ENCODE peak calls at places on chromosomes 7 and 10, in ten cellular contexts. A is cardiac muscle cell, S is fibroblast of lung, Y is right lobe of liver, O is brain microvascular endothelial cell, D is uterus, Q is mesendoderm, G is GM23338, B is ascending aorta, I is foreskin keratinocyte. Z is an unnamed sample.

GRCh38 chr10:100637785-100638184 is 102.0 kb downstream of the HIF1AN start:
- DNase-seq in B (no peak), G (peak), S (no peak), A (peak), I (no peak), Y (no peak), D (no peak), Q (peak), O (peak), Z (no peak)

GRCh38 chr10:87054373-87055295 is 34.5 kb downstream of the FAM25A start:
- DNase-seq in A (peak), G (peak), Q (peak), D (no peak), I (no peak), Y (no peak), B (no peak), O (peak), S (peak), Z (no peak)

GRCh38 chr7:139168480-139168879 is 59.0 kb upstream of the ZC3HAV1 start:
- DNase-seq in D (no peak), O (no peak), A (no peak), S (no peak), I (no peak), Q (no peak), G (no peak), B (no peak), Y (no peak), Z (no peak)

GRCh38 chr7:90766814-90767564 is 170.9 kb downstream of the CDK14 start:
- DNase-seq in Q (no peak), G (no peak), Y (peak), S (peak), A (peak), D (peak), I (peak), B (no peak), O (peak), Z (peak)

GRCh38 chr10:92640110-92640509 is 47.2 kb downstream of the KIF11 start:
- DNase-seq in D (no peak), Y (peak), S (peak), O (peak), G (no peak), A (peak), B (no peak), I (no peak), Q (no peak), Z (no peak)

GRCh38 chr7:68279827-68280400 is 1283.3 kb downstream of the TYW1 start:
- DNase-seq in Q (peak), A (no peak), Y (no peak), S (no peak), D (no peak), G (no peak), B (no peak), O (no peak), I (no peak), Z (no peak)

GRCh38 chr10:87761153-87761552 is 56.9 kb downstream of the ATAD1 start:
- DNase-seq in G (no peak), B (no peak), Y (no peak), O (no peak), A (peak), D (no peak), I (no peak), Q (no peak), S (no peak), Z (no peak)

GRCh38 chr10:79380918-79381775 is 33.9 kb downstream of the PPIF start:
- DNase-seq in Y (peak), Q (no peak), I (no peak), O (no peak), D (no peak), S (no peak), A (no peak), B (no peak), G (no peak), Z (no peak)

GRCh38 chr10:113552723-113553122 is at the start of gene HABP2:
- DNase-seq in B (no peak), A (no peak), S (no peak), O (no peak), Q (no peak), D (no peak), G (no peak), I (no peak), Y (peak), Z (no peak)

GRCh38 chr10:119211176-119211575 is 3.8 kb downstream of the GRK5 start:
- DNase-seq in O (no peak), S (peak), A (peak), B (no peak), Q (no peak), D (no peak), Y (no peak), I (no peak), G (no peak), Z (no peak)

GRCh38 chr10:6052247-6053221 is 9.6 kb downstream of the IL2RA start:
- DNase-seq in A (no peak), B (no peak), D (no peak), I (no peak), O (no peak), Q (no peak), G (no peak), Y (no peak), S (no peak), Z (no peak)

GRCh38 chr7:5584821-5585220 is 161.2 kb upstream of the TNRC18 start:
- DNase-seq in Y (no peak), A (no peak), G (no peak), I (no peak), S (no peak), Q (no peak), O (no peak), D (no peak), B (no peak), Z (no peak)

GRCh38 chr7:2172311-2173183 is 60.2 kb downstream of the MAD1L1 start:
- DNase-seq in G (no peak), I (no peak), D (no peak), Q (no peak), Y (no peak), B (no peak), S (peak), A (peak), O (peak), Z (peak)

GRCh38 chr10:20596911-20597310 is 300.2 kb downstream of the NEBL start:
- DNase-seq in Y (no peak), Q (peak), G (peak), O (peak), A (peak), D (no peak), B (no peak), S (peak), I (no peak), Z (no peak)

GRCh38 chr7:75808106-75808505 is 5.5 kb downstream of the CCL24 start:
- DNase-seq in I (no peak), B (no peak), A (no peak), D (no peak), Y (no peak), Q (no peak), S (no peak), G (no peak), O (no peak), Z (no peak)

GRCh38 chr10:5810235-5810634 is 3.0 kb downstream of the GDI2 start:
- DNase-seq in D (no peak), A (no peak), Q (no peak), Y (no peak), O (no peak), S (no peak), B (no peak), G (no peak), I (no peak), Z (no peak)

GRCh38 chr10:110531687-110532086 is 34.0 kb downstream of the DUSP5 start:
- DNase-seq in D (no peak), I (no peak), S (no peak), G (no peak), Q (no peak), Y (no peak), B (no peak), A (no peak), O (no peak), Z (no peak)

GRCh38 chr10:110535958-110536891 is 31.3 kb upstream of the SMC3 start:
- DNase-seq in S (peak), O (peak), B (no peak), Q (no peak), I (no peak), D (no peak), Y (no peak), A (peak), G (peak), Z (no peak)

GRCh38 chr10:110530131-110530831 is 32.6 kb downstream of the DUSP5 start:
- DNase-seq in I (no peak), A (peak), Y (peak), D (peak), G (peak), Q (peak), O (peak), S (peak), B (no peak), Z (no peak)

GRCh38 chr10:110534571-110534970 is 32.9 kb upstream of the SMC3 start:
- DNase-seq in A (no peak), D (no peak), S (no peak), G (no peak), Q (no peak), Y (no peak), B (no peak), O (no peak), I (no peak), Z (no peak)

DNA sequence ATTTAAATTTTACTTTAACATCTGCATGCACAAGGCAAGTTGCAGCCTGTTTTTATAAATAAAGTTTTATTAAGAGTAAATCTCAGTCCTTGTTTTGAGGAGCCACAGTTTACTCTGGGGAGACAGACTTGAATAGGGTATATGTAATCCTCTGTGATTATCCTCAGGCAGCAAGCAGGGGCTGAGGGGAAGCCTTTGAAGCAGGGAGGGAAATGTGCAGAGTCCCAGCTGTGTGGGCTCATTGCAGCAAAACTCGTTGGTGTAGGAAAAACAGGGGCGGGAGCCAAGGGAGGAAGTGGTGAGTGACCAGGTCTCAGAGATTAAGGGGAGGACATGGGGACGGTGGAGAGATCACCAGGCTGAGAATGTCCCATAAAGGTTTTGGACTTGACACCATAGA is 34.3 kb upstream of the SMC3 start:
- DNase-seq in O (no peak), Y (no peak), G (no peak), Q (no peak), S (no peak), A (peak), I (no peak), B (no peak), D (no peak), Z (no peak)
- H3K27ac ChIP-seq in O (no peak), Y (no peak), G (no peak), Q (no peak), S (no peak), A (no peak), I (no peak), B (no peak), D (no peak), Z (no peak)

GRCh38 chr10:12958546-12959110 is 42.9 kb downstream of the CCDC3 start:
- DNase-seq in B (no peak), Y (no peak), S (no peak), O (no peak), G (no peak), A (no peak), D (no peak), I (no peak), Q (no peak), Z (no peak)

GRCh38 chr10:12957081-12957480 is 44.4 kb downstream of the CCDC3 start:
- DNase-seq in A (no peak), O (no peak), D (no peak), B (no peak), Q (no peak), S (no peak), G (no peak), I (no peak), Y (no peak), Z (no peak)

GRCh38 chr10:12960939-12961338 is 40.6 kb downstream of the CCDC3 start:
- DNase-seq in Q (no peak), S (no peak), I (no peak), A (no peak), Y (no peak), G (no peak), B (no peak), O (no peak), D (peak), Z (no peak)

GRCh38 chr10:12961416-12961815 is 40.1 kb downstream of the CCDC3 start:
- DNase-seq in A (no peak), O (no peak), Y (no peak), S (no peak), B (no peak), G (no peak), D (no peak), I (no peak), Q (no peak), Z (no peak)

GRCh38 chr10:12960431-12960898 is 41.0 kb downstream of the CCDC3 start:
- DNase-seq in A (no peak), Q (no peak), D (peak), B (no peak), S (no peak), I (no peak), O (no peak), G (no peak), Y (peak), Z (no peak)
- H3K27ac ChIP-seq in A (no peak), Q (no peak), D (peak), B (peak), S (no peak), I (no peak), O (no peak), G (no peak), Y (no peak), Z (no peak)

DNA sequence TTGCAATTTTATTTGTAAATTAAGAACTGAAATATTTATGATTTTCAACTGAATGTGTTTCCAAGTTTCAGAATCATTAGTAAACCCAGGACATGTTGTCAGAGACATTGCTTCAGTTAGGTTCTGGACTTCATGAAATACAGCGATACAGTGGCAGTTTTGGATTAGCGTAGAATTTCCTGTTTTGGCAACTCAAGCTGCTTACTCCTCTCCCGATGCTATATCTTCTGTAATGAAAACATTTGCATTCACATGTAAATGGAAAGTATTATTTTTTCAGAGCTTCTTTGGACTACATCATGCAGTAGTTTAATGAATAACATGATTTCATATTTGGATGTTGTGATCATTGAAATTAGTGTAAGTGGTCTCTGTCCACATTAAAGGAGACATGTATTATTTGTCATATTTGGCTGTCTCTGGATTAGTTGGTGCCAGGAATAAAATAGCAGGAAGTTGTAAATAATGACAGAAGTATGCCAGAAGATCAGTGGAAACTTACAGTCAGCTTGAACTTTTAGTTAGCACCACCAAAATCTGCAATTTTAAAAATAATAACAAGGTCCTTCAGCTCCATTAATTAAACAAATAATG is 331.7 kb downstream of the GFRA1 start:
- DNase-seq in O (no peak), S (no peak), Y (no peak), A (peak), G (no peak), Q (no peak), D (no peak), I (no peak), B (no peak), Z (no peak)
- H3K27ac ChIP-seq in O (no peak), S (no peak), Y (no peak), A (no peak), G (no peak), Q (no peak), D (no peak), I (no peak), B (no peak), Z (no peak)

GRCh38 chr10:7082967-7083366 is 327.9 kb downstream of the SFMBT2 start:
- DNase-seq in Y (no peak), I (no peak), A (peak), G (peak), D (no peak), B (no peak), O (no peak), S (peak), Q (peak), Z (no peak)

GRCh38 chr10:7090529-7090928 is 320.3 kb downstream of the SFMBT2 start:
- DNase-seq in D (no peak), B (no peak), S (peak), Q (no peak), I (no peak), A (no peak), O (no peak), G (no peak), Y (no peak), Z (no peak)

GRCh38 chr10:7084255-7085005 is 326.4 kb downstream of the SFMBT2 start:
- DNase-seq in Y (no peak), A (no peak), G (no peak), I (no peak), S (peak), Q (no peak), O (no peak), B (no peak), D (no peak), Z (no peak)

GRCh38 chr10:7085147-7085912 is 325.5 kb downstream of the SFMBT2 start:
- DNase-seq in Y (no peak), D (no peak), O (no peak), A (no peak), I (no peak), B (no peak), Q (no peak), G (no peak), S (peak), Z (no peak)

DNA sequence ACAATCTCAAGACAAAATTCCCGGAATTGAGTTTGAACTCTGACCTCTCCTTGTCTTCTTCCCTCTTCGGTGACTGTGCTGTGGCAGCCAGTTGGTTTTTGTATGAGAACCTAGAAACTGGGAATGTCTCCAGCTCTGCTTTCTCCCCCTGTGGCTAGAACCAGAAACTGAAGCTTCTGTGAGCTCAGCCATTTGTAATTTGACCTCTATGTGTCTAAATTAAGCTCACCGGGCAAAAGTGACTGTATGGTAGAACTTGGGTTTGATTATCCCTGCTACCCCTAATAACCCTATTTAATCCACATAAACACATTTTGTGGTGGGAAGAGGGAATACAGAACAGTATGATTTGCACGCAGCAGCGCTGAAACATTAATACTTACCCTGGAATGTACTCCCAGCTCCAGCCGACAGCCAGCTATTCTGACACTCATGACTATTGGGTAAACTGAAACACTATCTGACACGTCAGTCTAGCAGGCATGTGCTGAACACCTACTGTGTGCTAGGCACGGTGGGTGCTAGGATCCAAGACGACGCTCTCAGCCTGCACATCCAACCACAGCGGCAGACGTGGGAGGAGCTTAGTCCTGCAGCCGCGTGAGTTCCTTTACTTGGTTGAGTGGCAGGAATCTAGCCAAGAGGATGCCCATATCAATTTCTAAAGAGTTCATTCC is 324.8 kb downstream of the SFMBT2 start:
- DNase-seq in D (no peak), Y (no peak), Q (peak), O (peak), I (no peak), A (peak), S (peak), G (peak), B (no peak), Z (no peak)
- H3K27ac ChIP-seq in D (peak), Y (no peak), Q (no peak), O (no peak), I (no peak), A (peak), S (no peak), G (no peak), B (no peak), Z (no peak)

GRCh38 chr7:111424768-111425167 is 137.5 kb downstream of the IMMP2L start:
- DNase-seq in A (no peak), O (peak), S (peak), B (no peak), Y (no peak), D (no peak), I (peak), G (no peak), Q (peak), Z (no peak)
- H3K27ac ChIP-seq in A (no peak), O (no peak), S (no peak), B (no peak), Y (no peak), D (no peak), I (no peak), G (no peak), Q (no peak), Z (no peak)

DNA sequence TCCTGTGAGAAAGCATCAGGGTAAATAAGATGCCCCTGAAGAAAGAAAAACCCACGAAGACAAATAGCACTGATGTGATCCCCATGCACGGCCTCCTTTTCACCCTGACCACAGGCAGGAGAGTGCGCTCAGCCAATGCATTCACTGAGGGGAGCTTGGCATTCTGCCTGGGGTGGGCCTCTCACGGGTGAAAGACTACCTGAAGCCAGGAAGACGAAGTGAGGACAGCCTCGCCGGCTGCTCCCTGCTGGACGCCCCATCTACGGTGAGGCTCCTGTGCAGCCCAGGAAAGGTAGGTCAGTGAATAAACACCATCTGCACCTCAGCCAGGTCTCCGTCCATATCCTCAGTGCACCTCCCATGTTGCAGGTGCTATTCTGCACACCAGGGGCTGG is 32.0 kb downstream of the CPXM2 start:
- DNase-seq in D (no peak), I (no peak), B (no peak), Y (no peak), A (no peak), O (no peak), Q (no peak), G (no peak), S (no peak), Z (no peak)
- H3K27ac ChIP-seq in D (no peak), I (no peak), B (no peak), Y (no peak), A (no peak), O (no peak), Q (no peak), G (no peak), S (no peak), Z (no peak)

GRCh38 chr7:103731169-103731568 is 258.3 kb downstream of the RELN start:
- DNase-seq in O (no peak), Q (no peak), I (no peak), D (no peak), B (no peak), G (no peak), Y (no peak), A (no peak), S (no peak), Z (no peak)

DNA sequence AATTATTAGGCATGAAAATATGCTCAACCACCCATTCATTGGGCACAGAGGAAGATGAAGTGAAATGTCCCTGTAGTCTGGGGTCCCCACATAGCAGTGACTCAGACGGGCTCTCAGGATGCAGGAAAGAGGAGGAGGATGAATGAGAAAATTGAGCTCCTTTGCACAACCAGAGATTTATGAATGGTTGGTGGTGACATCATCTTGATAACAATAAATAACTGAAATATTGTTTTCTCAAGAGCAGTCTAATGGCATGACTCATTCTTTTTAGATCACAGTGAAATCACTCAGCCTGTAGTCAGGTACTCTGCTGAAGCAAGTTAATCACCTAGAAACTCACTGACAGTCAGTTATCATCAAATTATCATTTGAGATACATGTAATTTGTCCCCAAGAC is 254.1 kb downstream of the RELN start:
- DNase-seq in O (peak), G (no peak), I (peak), A (peak), S (peak), D (no peak), Y (no peak), B (no peak), Q (no peak), Z (peak)
- H3K27ac ChIP-seq in O (no peak), G (no peak), I (no peak), A (no peak), S (no peak), D (no peak), Y (no peak), B (no peak), Q (no peak), Z (no peak)

GRCh38 chr10:557792-558328 is 131.6 kb downstream of the DIP2C start:
- DNase-seq in S (no peak), Q (peak), G (peak), D (no peak), B (no peak), A (peak), Y (no peak), O (no peak), I (no peak), Z (no peak)

GRCh38 chr10:556971-557370 is 132.5 kb downstream of the DIP2C start:
- DNase-seq in B (no peak), I (no peak), O (no peak), G (no peak), Q (no peak), S (no peak), Y (no peak), A (no peak), D (no peak), Z (no peak)

GRCh38 chr10:555281-555680 is 134.2 kb downstream of the DIP2C start:
- DNase-seq in Y (no peak), A (no peak), O (no peak), Q (no peak), S (no peak), B (no peak), I (no peak), G (no peak), D (no peak), Z (no peak)

GRCh38 chr10:554182-554848 is 135.2 kb downstream of the DIP2C start:
- DNase-seq in B (no peak), I (no peak), S (peak), A (peak), O (no peak), Q (no peak), G (no peak), Y (no peak), D (no peak), Z (no peak)

GRCh38 chr10:555682-556350 is 133.7 kb downstream of the DIP2C start:
- DNase-seq in I (no peak), S (no peak), Y (no peak), B (no peak), A (no peak), D (no peak), G (no peak), O (no peak), Q (no peak), Z (no peak)
- H3K27ac ChIP-seq in I (no peak), S (no peak), Y (no peak), B (no peak), A (no peak), D (no peak), G (no peak), O (no peak), Q (no peak), Z (no peak)